ENCODE peak calls at places on chromosomes 1 and 21, in ten cellular contexts. One of them, this sample, is unnamed.

GRCh38 chr1:222654849-222655248 is 37.0 kb downstream of the MIA3 start:
- DNase-seq in astrocyte: peak; percentile 9
- DNase-seq in Peyer's patch: peak; percentile 73
- DNase-seq in AG04450: no peak
- DNase-seq in fibroblast of lung: no peak
- DNase-seq in tibial nerve: no peak
- DNase-seq in ovary: no peak
- DNase-seq in A549: no peak
- DNase-seq in SK-N-SH: no peak
- DNase-seq in RWPE2: no peak
- DNase-seq in this sample: no peak

GRCh38 chr1:227395391-227396028 is 77.2 kb upstream of the CDC42BPA start:
- DNase-seq in SK-N-SH: no peak
- DNase-seq in astrocyte: peak; percentile 83
- DNase-seq in Peyer's patch: no peak
- DNase-seq in tibial nerve: no peak
- DNase-seq in AG04450: no peak
- DNase-seq in fibroblast of lung: no peak
- DNase-seq in RWPE2: no peak
- DNase-seq in A549: no peak
- DNase-seq in ovary: no peak
- DNase-seq in this sample: no peak

GRCh38 chr1:247496581-247497285 is 38.8 kb upstream of the OR2B11 start:
- DNase-seq in SK-N-SH: no peak
- DNase-seq in A549: no peak
- DNase-seq in astrocyte: no peak
- DNase-seq in AG04450: no peak
- DNase-seq in RWPE2: no peak
- DNase-seq in tibial nerve: no peak
- DNase-seq in fibroblast of lung: no peak
- DNase-seq in Peyer's patch: no peak
- DNase-seq in ovary: no peak
- DNase-seq in this sample: no peak

GRCh38 chr1:47578862-47579419 is 141.1 kb downstream of the FOXD2 start:
- DNase-seq in tibial nerve: no peak
- DNase-seq in AG04450: no peak
- DNase-seq in ovary: no peak
- DNase-seq in SK-N-SH: no peak
- DNase-seq in RWPE2: peak; percentile 9
- DNase-seq in A549: no peak
- DNase-seq in Peyer's patch: no peak
- DNase-seq in fibroblast of lung: no peak
- DNase-seq in astrocyte: no peak
- DNase-seq in this sample: no peak

GRCh38 chr1:115933625-115934024 is 42.7 kb upstream of the SLC22A15 start:
- DNase-seq in ovary: no peak
- DNase-seq in RWPE2: no peak
- DNase-seq in astrocyte: no peak
- DNase-seq in AG04450: no peak
- DNase-seq in fibroblast of lung: no peak
- DNase-seq in A549: no peak
- DNase-seq in tibial nerve: no peak
- DNase-seq in SK-N-SH: no peak
- DNase-seq in Peyer's patch: no peak
- DNase-seq in this sample: no peak

GRCh38 chr1:90768098-90768497 is 51.0 kb upstream of the BARHL2 start:
- DNase-seq in SK-N-SH: no peak
- DNase-seq in fibroblast of lung: no peak
- DNase-seq in AG04450: no peak
- DNase-seq in ovary: no peak
- DNase-seq in astrocyte: no peak
- DNase-seq in RWPE2: no peak
- DNase-seq in A549: no peak
- DNase-seq in tibial nerve: no peak
- DNase-seq in Peyer's patch: no peak
- DNase-seq in this sample: no peak

GRCh38 chr1:113714606-113715269 is 44.5 kb downstream of the PHTF1 start:
- DNase-seq in SK-N-SH: no peak
- DNase-seq in Peyer's patch: no peak
- DNase-seq in A549: no peak
- DNase-seq in RWPE2: no peak
- DNase-seq in ovary: no peak
- DNase-seq in tibial nerve: no peak
- DNase-seq in astrocyte: no peak
- DNase-seq in AG04450: no peak
- DNase-seq in fibroblast of lung: no peak
- DNase-seq in this sample: no peak

GRCh38 chr21:46125846-46126301 is 28.0 kb downstream of the COL6A2 start:
- DNase-seq in Peyer's patch: no peak
- DNase-seq in A549: no peak
- DNase-seq in fibroblast of lung: no peak
- DNase-seq in tibial nerve: peak; percentile 12
- DNase-seq in SK-N-SH: no peak
- DNase-seq in ovary: peak; percentile 36
- DNase-seq in AG04450: no peak
- DNase-seq in astrocyte: no peak
- DNase-seq in RWPE2: peak; percentile 66
- DNase-seq in this sample: peak; percentile 31

GRCh38 chr1:3785045-3785444 is 11.3 kb downstream of the LRRC47 start:
- DNase-seq in ovary: peak; percentile 51
- DNase-seq in fibroblast of lung: no peak
- DNase-seq in Peyer's patch: no peak
- DNase-seq in RWPE2: no peak
- DNase-seq in SK-N-SH: no peak
- DNase-seq in AG04450: no peak
- DNase-seq in astrocyte: no peak
- DNase-seq in tibial nerve: no peak
- DNase-seq in A549: no peak
- DNase-seq in this sample: no peak

GRCh38 chr1:38053416-38054091 is 7.0 kb upstream of the POU3F1 start:
- DNase-seq in SK-N-SH: no peak
- DNase-seq in Peyer's patch: no peak
- DNase-seq in ovary: no peak
- DNase-seq in RWPE2: no peak
- DNase-seq in fibroblast of lung: no peak
- DNase-seq in AG04450: no peak
- DNase-seq in astrocyte: no peak
- DNase-seq in tibial nerve: no peak
- DNase-seq in A549: no peak
- DNase-seq in this sample: no peak

GRCh38 chr1:19430121-19431068 is 54.9 kb downstream of the CAPZB start:
- DNase-seq in tibial nerve: no peak
- DNase-seq in A549: peak; percentile 41
- DNase-seq in astrocyte: peak; percentile 69
- DNase-seq in fibroblast of lung: peak; percentile 72
- DNase-seq in RWPE2: no peak
- DNase-seq in SK-N-SH: no peak
- DNase-seq in ovary: no peak
- DNase-seq in AG04450: no peak
- DNase-seq in Peyer's patch: no peak
- DNase-seq in this sample: no peak

GRCh38 chr1:239725933-239726332 is 339.6 kb downstream of the CHRM3 start:
- DNase-seq in tibial nerve: no peak
- DNase-seq in A549: no peak
- DNase-seq in astrocyte: no peak
- DNase-seq in Peyer's patch: no peak
- DNase-seq in RWPE2: no peak
- DNase-seq in AG04450: no peak
- DNase-seq in ovary: no peak
- DNase-seq in fibroblast of lung: no peak
- DNase-seq in SK-N-SH: no peak
- DNase-seq in this sample: no peak

GRCh38 chr1:40519517-40519916 is 10.9 kb downstream of the EXO5 start:
- DNase-seq in RWPE2: no peak
- DNase-seq in SK-N-SH: no peak
- DNase-seq in fibroblast of lung: no peak
- DNase-seq in AG04450: no peak
- DNase-seq in Peyer's patch: no peak
- DNase-seq in tibial nerve: no peak
- DNase-seq in ovary: no peak
- DNase-seq in A549: no peak
- DNase-seq in astrocyte: no peak
- DNase-seq in this sample: no peak

GRCh38 chr1:114009042-114009392 is 29.7 kb downstream of the OLFML3 start:
- DNase-seq in astrocyte: no peak
- DNase-seq in AG04450: no peak
- DNase-seq in fibroblast of lung: no peak
- DNase-seq in ovary: no peak
- DNase-seq in Peyer's patch: no peak
- DNase-seq in A549: no peak
- DNase-seq in tibial nerve: no peak
- DNase-seq in RWPE2: no peak
- DNase-seq in SK-N-SH: no peak
- DNase-seq in this sample: no peak

DNA sequence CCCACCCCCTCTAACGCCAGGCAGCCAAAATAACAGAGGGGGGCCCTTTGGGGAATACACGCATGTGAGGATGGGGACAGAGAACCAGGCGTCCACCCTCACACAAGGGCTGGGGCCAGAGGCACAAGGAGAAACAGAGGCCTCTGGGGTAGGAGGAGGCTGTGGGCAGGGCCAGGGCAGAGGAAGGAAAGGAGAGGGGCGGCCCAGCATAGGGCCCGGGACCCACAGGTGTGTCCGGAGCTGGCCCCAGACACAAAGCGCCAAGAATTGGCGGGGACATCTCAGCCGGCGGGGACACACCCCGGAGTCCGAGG is 6.7 kb downstream of the PLEKHG5 start:
- DNase-seq in RWPE2: no peak
- DNase-seq in Peyer's patch: no peak
- DNase-seq in ovary: no peak
- DNase-seq in AG04450: no peak
- DNase-seq in SK-N-SH: no peak
- DNase-seq in fibroblast of lung: no peak
- DNase-seq in A549: no peak
- DNase-seq in astrocyte: no peak
- DNase-seq in tibial nerve: no peak
- DNase-seq in this sample: no peak
- H3K27ac ChIP-seq in RWPE2: peak overlapping the region; percentile 99
- H3K27ac ChIP-seq in Peyer's patch: no peak overlapping the region
- H3K27ac ChIP-seq in ovary: no peak overlapping the region
- H3K27ac ChIP-seq in AG04450: no peak overlapping the region
- H3K27ac ChIP-seq in SK-N-SH: no peak overlapping the region
- H3K27ac ChIP-seq in fibroblast of lung: no peak overlapping the region
- H3K27ac ChIP-seq in A549: no peak overlapping the region
- H3K27ac ChIP-seq in astrocyte: no peak overlapping the region
- H3K27ac ChIP-seq in tibial nerve: peak overlapping the region; percentile 40
- H3K27ac ChIP-seq in this sample: no peak overlapping the region

GRCh38 chr1:10599194-10599861 is 124.6 kb downstream of the PEX14 start:
- DNase-seq in A549: peak; percentile 63
- DNase-seq in astrocyte: peak; percentile 91
- DNase-seq in RWPE2: no peak
- DNase-seq in ovary: no peak
- DNase-seq in Peyer's patch: no peak
- DNase-seq in fibroblast of lung: peak; percentile 70
- DNase-seq in SK-N-SH: no peak
- DNase-seq in AG04450: peak; percentile 61
- DNase-seq in tibial nerve: no peak
- DNase-seq in this sample: no peak
- H3K27ac ChIP-seq in A549: peak overlapping the region; percentile 92
- H3K27ac ChIP-seq in astrocyte: peak overlapping the region; percentile 79
- H3K27ac ChIP-seq in RWPE2: peak overlapping the region; percentile 82
- H3K27ac ChIP-seq in ovary: no peak overlapping the region
- H3K27ac ChIP-seq in Peyer's patch: no peak overlapping the region
- H3K27ac ChIP-seq in fibroblast of lung: peak overlapping the region; percentile 36
- H3K27ac ChIP-seq in SK-N-SH: peak overlapping the region; percentile 68
- H3K27ac ChIP-seq in AG04450: peak overlapping the region; percentile 94
- H3K27ac ChIP-seq in tibial nerve: no peak overlapping the region
- H3K27ac ChIP-seq in this sample: no peak overlapping the region

DNA sequence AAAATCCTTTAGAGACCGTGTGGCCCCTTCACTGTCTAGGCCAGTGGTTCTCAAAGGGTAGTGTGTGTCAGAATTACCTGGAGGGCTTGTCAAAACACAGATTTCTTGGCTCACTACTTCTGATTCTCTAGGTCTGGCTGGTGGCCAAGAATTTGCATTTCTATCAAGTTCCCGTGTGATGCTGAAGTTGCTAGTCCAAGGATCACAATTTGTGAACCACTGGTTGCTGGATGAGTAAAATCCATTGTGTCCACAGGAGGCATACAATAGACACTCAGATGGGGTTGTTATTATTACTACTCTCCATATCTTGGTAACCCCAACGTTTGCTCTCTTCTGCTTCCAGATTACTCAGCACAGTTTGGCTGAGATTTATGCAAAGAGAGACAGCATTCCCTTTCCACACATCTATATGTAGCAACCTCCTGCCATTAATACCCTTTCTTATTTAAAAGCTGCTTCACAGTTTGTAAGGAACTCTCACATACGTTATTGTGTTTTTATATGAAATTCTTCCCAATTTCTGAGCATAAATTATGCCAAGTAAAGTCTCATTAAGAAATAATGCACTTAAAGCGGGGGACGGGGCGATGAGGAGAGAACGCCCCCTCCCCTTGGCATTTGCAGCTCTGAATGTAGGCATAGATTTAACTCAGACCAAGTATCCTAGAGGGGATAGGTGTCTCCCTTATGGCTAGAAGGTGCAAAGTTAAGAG is 720 bp upstream of the TMCC2 start:
- DNase-seq in astrocyte: peak; percentile 58
- DNase-seq in Peyer's patch: no peak
- DNase-seq in RWPE2: no peak
- DNase-seq in AG04450: no peak
- DNase-seq in A549: peak; percentile 62
- DNase-seq in tibial nerve: no peak
- DNase-seq in ovary: no peak
- DNase-seq in SK-N-SH: peak; percentile 39
- DNase-seq in fibroblast of lung: peak; percentile 33
- DNase-seq in this sample: peak; percentile 28
- H3K27ac ChIP-seq in astrocyte: peak overlapping the region; percentile 49
- H3K27ac ChIP-seq in Peyer's patch: no peak overlapping the region
- H3K27ac ChIP-seq in RWPE2: peak overlapping the region; percentile 76
- H3K27ac ChIP-seq in AG04450: peak overlapping the region; percentile 11
- H3K27ac ChIP-seq in A549: peak overlapping the region; percentile 88
- H3K27ac ChIP-seq in tibial nerve: peak overlapping the region; percentile 13
- H3K27ac ChIP-seq in ovary: no peak overlapping the region
- H3K27ac ChIP-seq in SK-N-SH: no peak overlapping the region
- H3K27ac ChIP-seq in fibroblast of lung: no peak overlapping the region
- H3K27ac ChIP-seq in this sample: peak overlapping the region; percentile 84

DNA sequence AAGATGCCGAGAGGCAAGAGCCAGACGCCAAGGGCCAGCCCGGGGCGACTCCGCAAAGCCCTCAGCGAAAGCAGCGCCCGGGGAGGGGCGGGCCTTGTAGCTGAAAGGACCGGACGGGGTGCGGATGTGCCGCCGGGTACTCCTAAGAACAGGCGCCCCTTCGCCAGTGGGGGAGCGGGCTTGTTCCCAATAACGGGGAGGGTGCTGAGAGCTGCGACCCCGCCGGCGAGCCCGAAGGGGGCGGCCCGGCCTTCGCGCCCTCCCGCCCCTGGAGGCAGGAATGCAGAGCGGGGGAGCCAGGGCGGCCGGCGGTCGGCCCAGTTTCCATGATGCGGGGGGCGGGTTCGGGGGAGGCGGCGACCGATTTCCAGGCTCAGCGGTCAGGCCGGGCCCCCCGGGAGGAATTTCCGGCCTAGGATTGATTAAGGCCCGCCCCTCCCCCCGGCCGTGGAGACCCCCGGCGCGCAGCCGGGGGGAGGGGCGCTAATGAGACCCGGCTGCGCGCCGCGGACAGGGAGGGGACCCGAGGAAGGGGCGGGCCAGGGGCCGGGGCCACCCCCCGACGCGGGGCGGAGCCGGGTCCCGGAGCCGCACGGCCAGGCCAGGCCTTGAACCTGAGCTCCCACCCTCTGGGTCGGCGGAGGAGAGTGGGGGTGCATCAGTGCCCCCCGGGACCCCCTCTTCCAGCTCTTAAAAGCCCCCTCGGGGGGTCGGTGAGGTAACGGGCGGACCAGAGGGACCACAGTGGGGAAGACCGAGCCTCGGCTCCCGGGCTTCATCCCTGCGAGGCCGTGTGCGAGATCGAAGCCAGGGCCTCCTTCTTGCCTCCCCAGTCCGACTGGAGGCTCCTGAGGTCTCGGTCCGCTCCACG is 898 bp upstream of the TMEM200B start:
- DNase-seq in SK-N-SH: peak; percentile 96
- DNase-seq in RWPE2: no peak
- DNase-seq in tibial nerve: peak; percentile 74
- DNase-seq in ovary: peak; percentile 95
- DNase-seq in astrocyte: peak; percentile 60
- DNase-seq in AG04450: peak; percentile 37
- DNase-seq in fibroblast of lung: peak; percentile 78
- DNase-seq in Peyer's patch: peak; percentile 47
- DNase-seq in A549: peak; percentile 71
- DNase-seq in this sample: no peak
- H3K27ac ChIP-seq in SK-N-SH: peak overlapping the region; percentile 55
- H3K27ac ChIP-seq in RWPE2: peak overlapping the region; percentile 37
- H3K27ac ChIP-seq in tibial nerve: peak overlapping the region; percentile 93
- H3K27ac ChIP-seq in ovary: peak overlapping the region; percentile 95
- H3K27ac ChIP-seq in astrocyte: peak overlapping the region; percentile 87
- H3K27ac ChIP-seq in AG04450: peak overlapping the region; percentile 93
- H3K27ac ChIP-seq in fibroblast of lung: peak overlapping the region; percentile 81
- H3K27ac ChIP-seq in Peyer's patch: peak overlapping the region; percentile 94
- H3K27ac ChIP-seq in A549: peak overlapping the region; percentile 94
- H3K27ac ChIP-seq in this sample: no peak overlapping the region

This sample was measured in dorsolateral prefrontal cortex.